ENCODE peak calls at places on chromosomes 13 and 19, in ten cellular contexts. O, I, V, H, E, C, Q, D, M and G are unnamed samples.

GRCh38 chr13:107043016-107043957 is 475.4 kb upstream of the ARGLU1 start:
- DNase-seq in O (no peak), I (peak; percentile 34), V (no peak), H (no peak), E (no peak), C (no peak), Q (no peak), D (no peak), M (no peak), G (no peak)

GRCh38 chr13:91270031-91270430 is 77.5 kb upstream of the MIR17HG start:
- DNase-seq in O (no peak), I (no peak), V (no peak), H (no peak), E (no peak), C (no peak), Q (no peak), D (no peak), M (no peak), G (no peak)

GRCh38 chr13:81929988-81930387 is 1589.1 kb upstream of the SPRY2 start:
- DNase-seq in O (no peak), I (no peak), V (no peak), H (no peak), E (no peak), C (peak; percentile 14), Q (no peak), D (no peak), M (no peak), G (no peak)

GRCh38 chr13:113545455-113545930 is 39.1 kb upstream of the TFDP1 start:
- DNase-seq in O (no peak), I (peak; percentile 47), V (no peak), H (no peak), E (no peak), C (peak; percentile 23), Q (no peak), D (no peak), M (no peak), G (no peak)

GRCh38 chr19:39499082-39499642 is 415 bp downstream of the DLL3 start:
- DNase-seq in O (no peak), I (no peak), V (no peak), H (no peak), E (no peak), C (no peak), Q (no peak), D (no peak), M (no peak), G (no peak)

GRCh38 chr13:80278706-80279105 is 62.2 kb downstream of the SPRY2 start:
- DNase-seq in O (no peak), I (no peak), V (no peak), H (no peak), E (no peak), C (no peak), Q (no peak), D (no peak), M (no peak), G (no peak)

GRCh38 chr13:111474136-111475002 is 153.9 kb downstream of the TEX29 start:
- DNase-seq in O (no peak), I (peak; percentile 35), V (no peak), H (no peak), E (peak; percentile 31), C (peak; percentile 57), Q (no peak), D (no peak), M (no peak), G (no peak)

GRCh38 chr13:43269037-43269476 is 245.7 kb downstream of the DNAJC15 start:
- DNase-seq in O (no peak), I (peak; percentile 98), V (peak; percentile 29), H (no peak), E (peak; percentile 57), C (peak; percentile 98), Q (no peak), D (peak; percentile 70), M (peak; percentile 57), G (no peak)

GRCh38 chr13:32432856-32433255 is 4.9 kb upstream of the N4BP2L1 start:
- DNase-seq in O (no peak), I (no peak), V (no peak), H (no peak), E (no peak), C (no peak), Q (no peak), D (no peak), M (no peak), G (no peak)

GRCh38 chr13:32427852-32428580 is at the start of gene N4BP2L1:
- DNase-seq in O (peak; percentile 83), I (no peak), V (peak; percentile 87), H (peak; percentile 82), E (peak; percentile 76), C (peak; percentile 34), Q (peak; percentile 82), D (peak; percentile 71), M (peak; percentile 75), G (peak; percentile 80)

GRCh38 chr13:32428581-32429072 is 697 bp upstream of the N4BP2L1 start:
- DNase-seq in O (no peak), I (no peak), V (no peak), H (peak; percentile 24), E (no peak), C (no peak), Q (no peak), D (no peak), M (no peak), G (no peak)

GRCh38 chr13:32429406-32429909 is 1.5 kb upstream of the N4BP2L1 start:
- DNase-seq in O (no peak), I (no peak), V (no peak), H (no peak), E (no peak), C (no peak), Q (no peak), D (no peak), M (no peak), G (no peak)

DNA sequence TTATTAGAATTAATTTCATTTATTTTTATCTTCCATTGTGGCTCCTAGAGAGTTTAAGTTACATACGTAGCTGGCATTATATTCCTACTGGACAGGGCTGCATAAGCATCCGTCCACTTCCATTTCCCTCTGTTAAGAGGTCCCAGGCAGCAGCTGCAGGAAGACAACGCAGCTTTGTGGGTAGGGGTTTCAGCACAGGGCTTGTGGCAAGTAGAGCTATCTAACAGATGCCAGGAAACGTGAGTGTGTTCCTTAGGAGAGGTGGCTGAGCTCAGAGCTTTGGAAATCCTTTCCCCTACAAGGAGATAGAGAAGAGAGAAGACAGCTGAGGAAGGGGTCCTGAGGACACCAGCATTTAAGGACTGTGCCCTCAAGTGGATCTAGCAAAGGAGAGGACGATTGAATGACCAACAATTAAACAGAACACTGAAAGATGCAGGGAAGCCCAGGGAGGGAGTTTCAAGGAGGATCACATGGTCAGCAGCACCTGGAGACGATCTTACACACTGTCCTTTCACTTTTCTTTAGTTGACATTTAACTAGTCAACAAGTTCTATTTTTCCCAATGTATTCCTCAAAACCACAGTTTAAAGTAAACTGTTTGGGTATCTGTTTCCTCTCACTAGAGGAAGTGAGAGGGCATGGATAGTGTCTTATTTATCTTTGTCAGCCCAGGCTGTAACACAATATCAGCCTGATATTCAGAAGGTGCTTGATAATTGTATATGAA is 2.3 kb upstream of the N4BP2L1 start:
- DNase-seq in O (no peak), I (peak; percentile 23), V (no peak), H (no peak), E (no peak), C (no peak), Q (peak; percentile 27), D (no peak), M (no peak), G (no peak)
- H3K27ac ChIP-seq in O (peak overlapping the region; percentile 12), I (peak overlapping the region; percentile 19), V (no peak overlapping the region), H (no peak overlapping the region), E (no peak overlapping the region), C (no peak overlapping the region), Q (peak overlapping the region; percentile 49), D (no peak overlapping the region), M (no peak overlapping the region), G (no peak overlapping the region)

GRCh38 chr13:27290715-27291114 is 20.1 kb downstream of the RASL11A start:
- DNase-seq in O (no peak), I (no peak), V (no peak), H (no peak), E (no peak), C (no peak), Q (no peak), D (no peak), M (no peak), G (no peak)

GRCh38 chr13:27295660-27296059 is 25.0 kb downstream of the RASL11A start:
- DNase-seq in O (no peak), I (no peak), V (no peak), H (no peak), E (no peak), C (no peak), Q (no peak), D (no peak), M (no peak), G (no peak)

GRCh38 chr13:27293873-27294515 is 23.4 kb downstream of the RASL11A start:
- DNase-seq in O (no peak), I (no peak), V (no peak), H (no peak), E (no peak), C (no peak), Q (peak; percentile 6), D (no peak), M (no peak), G (peak; percentile 4)

GRCh38 chr13:27295096-27295495 is 24.5 kb downstream of the RASL11A start:
- DNase-seq in O (no peak), I (no peak), V (no peak), H (no peak), E (no peak), C (no peak), Q (no peak), D (no peak), M (no peak), G (no peak)

DNA sequence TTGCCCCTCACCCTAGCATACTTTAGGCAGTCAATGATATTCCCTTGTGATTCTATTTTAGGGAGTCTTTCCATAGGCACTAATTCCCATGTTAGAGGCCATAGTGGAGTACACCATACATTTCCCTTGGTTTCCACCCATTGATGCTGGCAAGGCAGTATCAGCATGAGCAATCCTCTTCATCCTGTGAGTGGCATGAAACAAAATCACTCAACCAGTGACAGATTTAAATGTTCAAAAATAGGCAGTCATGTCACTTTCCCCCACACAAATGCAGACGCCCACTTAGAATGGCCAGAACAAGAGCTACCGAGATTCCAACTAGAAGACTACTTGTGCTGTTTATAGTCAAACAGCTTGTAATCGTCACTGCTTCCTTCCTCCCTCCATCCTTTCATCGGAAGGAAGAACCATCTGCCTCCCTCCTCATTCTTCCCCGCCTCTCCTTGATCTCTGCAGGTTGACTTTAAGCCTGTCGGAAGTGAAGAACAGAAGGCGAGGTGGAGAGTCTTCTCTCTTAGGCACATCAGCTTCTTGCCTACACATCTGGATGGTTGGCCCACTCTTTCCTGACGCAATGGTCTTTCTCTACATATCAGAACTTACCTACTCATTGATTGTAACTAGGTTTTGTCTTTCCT is 22.5 kb downstream of the RASL11A start:
- DNase-seq in O (no peak), I (no peak), V (no peak), H (no peak), E (no peak), C (no peak), Q (no peak), D (no peak), M (no peak), G (peak; percentile 22)
- H3K4me1 ChIP-seq in O (no peaks in the 10 kb centered on the region), I (no peaks in the 10 kb centered on the region), V (no peaks in the 10 kb centered on the region), H (no peaks in the 10 kb centered on the region), E (no peaks in the 10 kb centered on the region), C (no peaks in the 10 kb centered on the region), Q (no peaks in the 10 kb centered on the region), D (no peaks in the 10 kb centered on the region), M (no peaks in the 10 kb centered on the region), G (peaks cover 30% of the 10 kb centered on the region)

GRCh38 chr13:99908129-99908805 is 63.3 kb downstream of the ZIC5 start:
- DNase-seq in O (no peak), I (no peak), V (no peak), H (no peak), E (peak; percentile 76), C (peak; percentile 7), Q (no peak), D (peak; percentile 71), M (no peak), G (no peak)

GRCh38 chr13:99905814-99906213 is 65.8 kb downstream of the ZIC5 start:
- DNase-seq in O (no peak), I (no peak), V (no peak), H (no peak), E (no peak), C (no peak), Q (no peak), D (no peak), M (no peak), G (no peak)

GRCh38 chr13:99907038-99907437 is 64.5 kb downstream of the ZIC5 start:
- DNase-seq in O (no peak), I (no peak), V (no peak), H (no peak), E (no peak), C (no peak), Q (no peak), D (no peak), M (no peak), G (no peak)

GRCh38 chr13:99909097-99909835 is 62.3 kb downstream of the ZIC5 start:
- DNase-seq in O (no peak), I (no peak), V (no peak), H (no peak), E (no peak), C (no peak), Q (no peak), D (no peak), M (no peak), G (no peak)

GRCh38 chr13:99907627-99908026 is 63.9 kb downstream of the ZIC5 start:
- DNase-seq in O (no peak), I (no peak), V (no peak), H (no peak), E (no peak), C (no peak), Q (no peak), D (no peak), M (no peak), G (no peak)
- H3K4me3 ChIP-seq in O (no peak overlapping the region), I (no peak overlapping the region), V (no peak overlapping the region), H (no peak overlapping the region), E (no peak overlapping the region), C (no peak overlapping the region), Q (no peak overlapping the region), D (no peak overlapping the region), M (no peak overlapping the region), G (no peak overlapping the region)

GRCh38 chr13:51698352-51698751 is 105.6 kb downstream of the DHRS12 start:
- DNase-seq in O (no peak), I (no peak), V (no peak), H (no peak), E (no peak), C (no peak), Q (no peak), D (no peak), M (no peak), G (no peak)

GRCh38 chr13:51697855-51698254 is 106.1 kb downstream of the DHRS12 start:
- DNase-seq in O (no peak), I (peak; percentile 18), V (no peak), H (no peak), E (no peak), C (peak; percentile 51), Q (no peak), D (no peak), M (no peak), G (no peak)

GRCh38 chr13:51697181-51697580 is 106.8 kb downstream of the DHRS12 start:
- DNase-seq in O (no peak), I (peak; percentile 59), V (no peak), H (no peak), E (no peak), C (peak; percentile 73), Q (no peak), D (no peak), M (no peak), G (no peak)
- H3K27ac ChIP-seq in O (no peak overlapping the region), I (peak overlapping the region; percentile 49), V (no peak overlapping the region), H (no peak overlapping the region), E (no peak overlapping the region), C (no peak overlapping the region), Q (no peak overlapping the region), D (no peak overlapping the region), M (no peak overlapping the region), G (no peak overlapping the region)